ENCODE peak calls at places on chromosomes 16 and 17, in four cellular contexts. One of them, this sample, is unnamed. For H3K4me1, the result is how much of the 10 kb centered on the place peaks cover.

GRCh38 chr16:53457670-53458069 is 23.4 kb downstream of the RBL2 start:
- DNase-seq in stomach: no peak
- DNase-seq in heart right ventricle: no peak
- DNase-seq in H9: no peak
- DNase-seq in this sample: no peak

GRCh38 chr17:17816240-17816814 is 20.5 kb downstream of the SREBF1 start:
- DNase-seq in heart right ventricle: no peak
- DNase-seq in H9: no peak
- DNase-seq in stomach: no peak
- DNase-seq in this sample: no peak

GRCh38 chr17:64327201-64327930 is 63.3 kb downstream of the PECAM1 start:
- DNase-seq in H9: no peak
- DNase-seq in stomach: no peak
- DNase-seq in heart right ventricle: peak
- DNase-seq in this sample: no peak

GRCh38 chr17:79581306-79581932 is 29.4 kb downstream of the RBFOX3 start:
- DNase-seq in stomach: no peak
- DNase-seq in H9: no peak
- DNase-seq in heart right ventricle: no peak
- DNase-seq in this sample: no peak

GRCh38 chr17:18004901-18005305 is 32.2 kb downstream of the DRC3 start:
- DNase-seq in stomach: no peak
- DNase-seq in H9: peak
- DNase-seq in heart right ventricle: no peak
- DNase-seq in this sample: no peak

GRCh38 chr17:18177137-18177536 is 6.5 kb upstream of the ALKBH5 start:
- DNase-seq in stomach: no peak
- DNase-seq in H9: no peak
- DNase-seq in heart right ventricle: no peak
- DNase-seq in this sample: no peak

GRCh38 chr17:38430316-38430715 is 2.1 kb downstream of the ARHGAP23 start:
- DNase-seq in H9: no peak
- DNase-seq in heart right ventricle: no peak
- DNase-seq in stomach: no peak
- DNase-seq in this sample: peak

GRCh38 chr16:4136229-4136813 is 20.1 kb upstream of the ADCY9 start:
- DNase-seq in H9: peak
- DNase-seq in heart right ventricle: no peak
- DNase-seq in stomach: peak
- DNase-seq in this sample: no peak

GRCh38 chr17:57782642-57783337 is 37.7 kb upstream of the CCDC182 start:
- DNase-seq in heart right ventricle: no peak
- DNase-seq in stomach: no peak
- DNase-seq in H9: peak
- DNase-seq in this sample: no peak

GRCh38 chr17:17757391-17757791 is 76.1 kb downstream of the RAI1 start:
- DNase-seq in H9: no peak
- DNase-seq in stomach: no peak
- DNase-seq in heart right ventricle: no peak
- DNase-seq in this sample: no peak

GRCh38 chr16:75559564-75560372 is 3.7 kb upstream of the TMEM231 start:
- DNase-seq in heart right ventricle: no peak
- DNase-seq in stomach: no peak
- DNase-seq in H9: peak
- DNase-seq in this sample: peak

GRCh38 chr16:86568677-86569623 is 2.3 kb downstream of the FOXC2 start:
- DNase-seq in stomach: no peak
- DNase-seq in heart right ventricle: no peak
- DNase-seq in H9: peak
- DNase-seq in this sample: no peak

GRCh38 chr17:31401456-31402254 is 10.2 kb downstream of the RAB11FIP4 start:
- DNase-seq in H9: peak
- DNase-seq in heart right ventricle: no peak
- DNase-seq in stomach: no peak
- DNase-seq in this sample: no peak

GRCh38 chr16:75045424-75045823 is 46.6 kb downstream of the ZNRF1 start:
- DNase-seq in stomach: no peak
- DNase-seq in heart right ventricle: no peak
- DNase-seq in H9: no peak
- DNase-seq in this sample: no peak

GRCh38 chr16:28549301-28549899 is 4.3 kb upstream of the SGF29 start:
- DNase-seq in heart right ventricle: no peak
- DNase-seq in stomach: no peak
- DNase-seq in H9: no peak
- DNase-seq in this sample: peak

GRCh38 chr17:33233855-33234228 is 59.3 kb downstream of the ASIC2 start:
- DNase-seq in stomach: no peak
- DNase-seq in heart right ventricle: no peak
- DNase-seq in H9: no peak
- DNase-seq in this sample: no peak

GRCh38 chr16:6725634-6726331 is 606.9 kb upstream of the RBFOX1 start:
- DNase-seq in heart right ventricle: no peak
- DNase-seq in H9: no peak
- DNase-seq in stomach: no peak
- DNase-seq in this sample: peak

GRCh38 chr17:9072626-9073339 is 51.5 kb downstream of the NTN1 start:
- DNase-seq in stomach: peak
- DNase-seq in heart right ventricle: peak
- DNase-seq in H9: peak
- DNase-seq in this sample: no peak

GRCh38 chr16:84058664-84059063 is 16.1 kb upstream of the SLC38A8 start:
- DNase-seq in H9: no peak
- DNase-seq in heart right ventricle: peak
- DNase-seq in stomach: no peak
- DNase-seq in this sample: no peak

GRCh38 chr16:78773316-78773715 is 673.9 kb downstream of the WWOX start:
- DNase-seq in heart right ventricle: no peak
- DNase-seq in H9: no peak
- DNase-seq in stomach: no peak
- DNase-seq in this sample: no peak

GRCh38 chr16:30022887-30023286 is at the start of gene C16orf92:
- DNase-seq in heart right ventricle: no peak
- DNase-seq in stomach: no peak
- DNase-seq in H9: no peak
- DNase-seq in this sample: no peak

DNA sequence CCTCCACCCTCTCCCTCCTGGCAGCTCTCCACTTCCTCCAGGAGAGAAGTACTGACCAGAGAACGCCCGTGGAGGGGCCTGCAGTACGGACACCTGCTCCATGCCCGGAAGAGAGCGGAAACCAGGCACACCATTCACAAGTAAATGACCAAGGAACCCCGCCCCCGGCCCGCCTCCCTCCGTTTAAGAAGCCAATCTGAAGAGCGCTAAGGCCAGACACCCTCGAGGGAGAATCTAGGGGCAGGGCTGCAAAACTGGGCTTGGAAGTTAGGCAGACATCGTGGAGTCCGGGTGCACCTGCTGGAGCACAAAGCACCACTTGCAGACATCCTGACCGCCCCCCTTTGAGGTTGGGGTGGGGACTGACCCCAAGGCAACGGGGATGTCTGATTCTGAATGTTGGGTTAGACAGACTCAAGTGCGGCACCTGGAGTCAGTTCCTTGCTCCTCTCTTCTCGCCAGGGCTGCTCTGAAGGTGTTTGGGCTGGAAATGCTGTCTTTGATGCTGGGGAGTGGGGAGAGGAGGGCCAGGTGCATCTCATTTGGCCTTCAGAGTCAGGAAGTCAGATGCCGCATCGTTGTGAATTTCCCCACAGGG is 964 bp upstream of the FAAP100 start:
- DNase-seq in stomach: peak
- DNase-seq in H9: peak
- DNase-seq in heart right ventricle: peak
- DNase-seq in this sample: peak
- TF ChIP-seq CTCF in stomach: no peak
- TF ChIP-seq CTCF in H9: no peak
- TF ChIP-seq CTCF in heart right ventricle: no peak
- TF ChIP-seq CTCF in this sample: no peak

GRCh38 chr17:40560592-40561293 is 4.5 kb downstream of the CCR7 start:
- DNase-seq in H9: no peak
- DNase-seq in stomach: peak
- DNase-seq in heart right ventricle: no peak
- DNase-seq in this sample: peak

GRCh38 chr17:40559954-40560591 is 5.2 kb downstream of the CCR7 start:
- DNase-seq in stomach: peak
- DNase-seq in heart right ventricle: peak
- DNase-seq in H9: peak
- DNase-seq in this sample: peak

GRCh38 chr17:40561871-40562611 is 3.2 kb downstream of the CCR7 start:
- DNase-seq in stomach: peak
- DNase-seq in H9: peak
- DNase-seq in heart right ventricle: no peak
- DNase-seq in this sample: no peak

GRCh38 chr17:40562841-40563370 is 2.4 kb downstream of the CCR7 start:
- DNase-seq in H9: peak
- DNase-seq in stomach: no peak
- DNase-seq in heart right ventricle: no peak
- DNase-seq in this sample: no peak

DNA sequence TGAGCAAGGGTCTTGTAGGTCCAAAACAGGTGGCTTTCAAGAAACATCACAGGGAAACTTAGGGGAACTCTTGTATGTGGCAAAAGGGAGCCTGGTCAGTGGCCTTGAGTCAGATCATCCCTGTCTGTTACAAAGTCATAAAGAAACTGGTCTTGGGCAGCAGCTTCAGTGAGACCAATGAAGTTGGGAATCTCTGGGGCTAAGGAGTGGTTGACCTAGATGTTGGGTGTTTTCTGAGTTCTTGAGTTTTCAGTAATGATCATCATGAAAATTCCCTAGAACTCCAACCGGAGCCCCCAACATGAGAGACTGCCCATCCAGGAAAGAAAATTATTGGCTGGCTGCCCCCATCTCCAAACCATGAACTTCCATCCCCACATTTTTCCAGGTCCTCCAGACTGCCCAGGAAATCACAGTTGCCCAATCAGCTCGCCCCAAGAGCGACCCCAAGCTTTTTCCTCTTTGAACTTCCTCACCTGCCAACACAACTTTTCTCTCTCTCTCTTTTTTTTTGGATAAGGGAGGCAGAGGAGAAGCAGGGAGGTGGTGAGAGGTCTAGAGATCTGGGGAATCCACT is 3.9 kb downstream of the CCR7 start:
- DNase-seq in H9: no peak
- DNase-seq in stomach: peak
- DNase-seq in heart right ventricle: no peak
- DNase-seq in this sample: no peak
- H3K4me1 ChIP-seq in H9: under half
- H3K4me1 ChIP-seq in stomach: under half
- H3K4me1 ChIP-seq in heart right ventricle: under half
- H3K4me1 ChIP-seq in this sample: under half

DNA sequence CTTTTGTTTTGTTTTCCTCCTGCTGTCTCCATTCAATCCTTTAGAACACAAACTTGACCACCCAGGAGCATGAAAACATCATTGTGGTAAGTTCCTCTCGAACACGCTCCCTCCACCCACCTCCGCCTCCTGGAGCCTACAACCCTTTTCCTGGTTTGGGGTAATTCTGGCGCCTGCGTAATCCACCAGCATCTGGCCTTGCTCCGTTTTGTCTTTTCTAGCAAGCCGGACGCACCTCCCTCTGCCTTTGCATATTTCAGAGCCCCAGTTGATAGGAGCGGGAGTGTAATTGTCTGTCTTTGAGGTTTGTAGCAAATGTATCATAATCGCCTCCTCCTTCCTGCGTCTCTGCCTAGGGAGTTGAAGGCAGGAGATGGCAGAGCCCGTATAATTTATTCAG is 121.4 kb upstream of the PLCG2 start:
- DNase-seq in heart right ventricle: no peak
- DNase-seq in H9: no peak
- DNase-seq in stomach: no peak
- DNase-seq in this sample: no peak
- H3K27ac ChIP-seq in heart right ventricle: no peak
- H3K27ac ChIP-seq in H9: no peak
- H3K27ac ChIP-seq in stomach: peak
- H3K27ac ChIP-seq in this sample: peak

GRCh38 chr17:54900457-54901229 is at the start of gene TOM1L1:
- DNase-seq in H9: peak
- DNase-seq in stomach: peak
- DNase-seq in heart right ventricle: peak
- DNase-seq in this sample: peak
- TF ChIP-seq CTCF in H9: peak
- TF ChIP-seq CTCF in stomach: no peak
- TF ChIP-seq CTCF in heart right ventricle: no peak
- TF ChIP-seq CTCF in this sample: peak

GRCh38 chr17:55284944-55285339 is 20.2 kb downstream of the HLF start:
- DNase-seq in H9: no peak
- DNase-seq in stomach: no peak
- DNase-seq in heart right ventricle: no peak
- DNase-seq in this sample: no peak
- H3K4me1 ChIP-seq in H9: under half
- H3K4me1 ChIP-seq in stomach: half or more
- H3K4me1 ChIP-seq in heart right ventricle: half or more
- H3K4me1 ChIP-seq in this sample: under half

DNA sequence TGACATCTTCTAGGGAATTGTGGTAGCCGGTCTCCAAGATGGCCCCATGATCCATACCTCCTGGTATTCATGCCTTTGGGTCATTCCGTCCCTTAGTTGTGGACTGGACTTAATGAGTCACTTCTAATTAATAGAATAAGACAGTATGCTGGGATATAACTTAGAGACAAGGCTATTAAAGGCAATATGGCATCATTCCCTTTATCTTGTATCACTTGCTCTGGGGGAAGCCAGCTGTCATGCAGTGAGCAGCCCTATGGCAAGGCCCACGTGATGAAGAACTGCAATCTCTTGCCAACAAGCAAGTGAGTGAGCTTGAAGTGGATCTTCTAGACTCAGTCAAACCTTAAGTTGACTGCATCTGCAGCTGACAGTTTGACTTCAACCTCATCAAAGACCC is 97.8 kb upstream of the MED13 start:
- DNase-seq in H9: no peak
- DNase-seq in stomach: no peak
- DNase-seq in heart right ventricle: no peak
- DNase-seq in this sample: no peak
- H3K27ac ChIP-seq in H9: no peak
- H3K27ac ChIP-seq in stomach: no peak
- H3K27ac ChIP-seq in heart right ventricle: no peak
- H3K27ac ChIP-seq in this sample: no peak